ENCODE peak calls at places on chromosomes 7 and 10, in four cellular contexts. One of them, this sample, is unnamed.

GRCh38 chr10:69644658-69645295 is 14.7 kb downstream of the FAM241B start:
- DNase-seq in hypothalamus: peak
- DNase-seq in skeletal muscle cell: no peak
- DNase-seq in midbrain: peak
- DNase-seq in this sample: peak

GRCh38 chr10:78869508-78870439 is 199.0 kb upstream of the ZMIZ1 start:
- DNase-seq in skeletal muscle cell: no peak
- DNase-seq in hypothalamus: no peak
- DNase-seq in midbrain: no peak
- DNase-seq in this sample: no peak

GRCh38 chr7:2066251-2066919 is 166.4 kb downstream of the MAD1L1 start:
- DNase-seq in skeletal muscle cell: no peak
- DNase-seq in midbrain: no peak
- DNase-seq in hypothalamus: no peak
- DNase-seq in this sample: no peak

GRCh38 chr7:155763721-155764431 is 48.4 kb downstream of the SHH start:
- DNase-seq in hypothalamus: no peak
- DNase-seq in skeletal muscle cell: peak
- DNase-seq in midbrain: no peak
- DNase-seq in this sample: no peak

GRCh38 chr7:45092100-45092930 is 3.5 kb upstream of the NACAD start:
- DNase-seq in hypothalamus: no peak
- DNase-seq in skeletal muscle cell: no peak
- DNase-seq in midbrain: no peak
- DNase-seq in this sample: no peak

GRCh38 chr7:122137291-122138077 is 6.6 kb downstream of the AASS start:
- DNase-seq in hypothalamus: no peak
- DNase-seq in midbrain: no peak
- DNase-seq in skeletal muscle cell: no peak
- DNase-seq in this sample: no peak

GRCh38 chr10:23291551-23292334 is 52.9 kb downstream of the C10orf67 start:
- DNase-seq in hypothalamus: no peak
- DNase-seq in midbrain: peak
- DNase-seq in skeletal muscle cell: no peak
- DNase-seq in this sample: no peak

GRCh38 chr10:35216303-35216905 is 89.8 kb downstream of the CREM start:
- DNase-seq in midbrain: peak
- DNase-seq in skeletal muscle cell: no peak
- DNase-seq in hypothalamus: no peak
- DNase-seq in this sample: no peak

GRCh38 chr7:39271386-39271785 is 293.7 kb downstream of the POU6F2 start:
- DNase-seq in hypothalamus: peak
- DNase-seq in midbrain: peak
- DNase-seq in skeletal muscle cell: no peak
- DNase-seq in this sample: peak

GRCh38 chr7:106358103-106358663 is 73.4 kb upstream of the NAMPT start:
- DNase-seq in hypothalamus: no peak
- DNase-seq in midbrain: no peak
- DNase-seq in skeletal muscle cell: no peak
- DNase-seq in this sample: no peak

GRCh38 chr7:137206770-137207169 is 136.8 kb downstream of the PTN start:
- DNase-seq in skeletal muscle cell: no peak
- DNase-seq in midbrain: no peak
- DNase-seq in hypothalamus: no peak
- DNase-seq in this sample: no peak

GRCh38 chr7:24665564-24666294 is 91.5 kb downstream of the GSDME start:
- DNase-seq in skeletal muscle cell: peak
- DNase-seq in hypothalamus: no peak
- DNase-seq in midbrain: peak
- DNase-seq in this sample: peak

GRCh38 chr10:102322914-102323313 is 72.6 kb upstream of the NFKB2 start:
- DNase-seq in skeletal muscle cell: no peak
- DNase-seq in hypothalamus: no peak
- DNase-seq in midbrain: no peak
- DNase-seq in this sample: peak

GRCh38 chr10:79331709-79332108 is 15.6 kb upstream of the PPIF start:
- DNase-seq in midbrain: no peak
- DNase-seq in hypothalamus: no peak
- DNase-seq in skeletal muscle cell: peak
- DNase-seq in this sample: no peak

GRCh38 chr7:32533313-32534024 is 38.2 kb downstream of the AVL9 start:
- DNase-seq in skeletal muscle cell: no peak
- DNase-seq in hypothalamus: no peak
- DNase-seq in midbrain: no peak
- DNase-seq in this sample: peak

GRCh38 chr7:38660427-38661099 is 29.4 kb upstream of the AMPH start:
- DNase-seq in hypothalamus: no peak
- DNase-seq in skeletal muscle cell: no peak
- DNase-seq in midbrain: no peak
- DNase-seq in this sample: peak